ENCODE peak calls at places on chromosomes 5 and 9, in five cellular contexts. One of them, this sample, is unnamed.

GRCh38 chr5:116944171-116944570 is 369.5 kb upstream of the SEMA6A start:
- DNase-seq in T-helper 17 cell: no peak
- DNase-seq in adipocyte: no peak
- DNase-seq in IMR-90: no peak
- DNase-seq in endodermal cell: peak; percentile 75
- DNase-seq in this sample: no peak

GRCh38 chr5:42944989-42945388 is 95.1 kb downstream of the ANXA2R start:
- DNase-seq in T-helper 17 cell: no peak
- DNase-seq in adipocyte: peak; percentile 64
- DNase-seq in IMR-90: peak; percentile 96
- DNase-seq in endodermal cell: no peak
- DNase-seq in this sample: peak; percentile 76

GRCh38 chr5:57816108-57816507 is 333.5 kb upstream of the ACTBL2 start:
- DNase-seq in T-helper 17 cell: no peak
- DNase-seq in adipocyte: peak; percentile 90
- DNase-seq in IMR-90: peak; percentile 98
- DNase-seq in endodermal cell: no peak
- DNase-seq in this sample: peak; percentile 82

GRCh38 chr5:75053286-75054109 is 1.1 kb upstream of the GCNT4 start:
- DNase-seq in T-helper 17 cell: peak; percentile 32
- DNase-seq in adipocyte: peak; percentile 89
- DNase-seq in IMR-90: peak; percentile 73
- DNase-seq in endodermal cell: peak; percentile 84
- DNase-seq in this sample: no peak

GRCh38 chr9:109139851-109140250 is 20.1 kb upstream of the TMEM245 start:
- DNase-seq in T-helper 17 cell: no peak
- DNase-seq in adipocyte: no peak
- DNase-seq in IMR-90: no peak
- DNase-seq in endodermal cell: no peak
- DNase-seq in this sample: no peak

GRCh38 chr9:83432104-83432627 is 106.0 kb downstream of the FRMD3 start:
- DNase-seq in T-helper 17 cell: no peak
- DNase-seq in adipocyte: peak; percentile 72
- DNase-seq in IMR-90: no peak
- DNase-seq in endodermal cell: peak; percentile 69
- DNase-seq in this sample: no peak

GRCh38 chr5:91225848-91226686 is 157.1 kb downstream of the ARRDC3 start:
- DNase-seq in T-helper 17 cell: peak; percentile 48
- DNase-seq in adipocyte: no peak
- DNase-seq in IMR-90: no peak
- DNase-seq in endodermal cell: peak; percentile 90
- DNase-seq in this sample: no peak

GRCh38 chr5:180173875-180174586 is 35.0 kb downstream of the RASGEF1C start:
- DNase-seq in T-helper 17 cell: no peak
- DNase-seq in adipocyte: peak; percentile 15
- DNase-seq in IMR-90: peak; percentile 90
- DNase-seq in endodermal cell: no peak
- DNase-seq in this sample: peak; percentile 77

GRCh38 chr5:405421-405820 is 37.6 kb upstream of the EXOC3 start:
- DNase-seq in T-helper 17 cell: no peak
- DNase-seq in adipocyte: no peak
- DNase-seq in IMR-90: no peak
- DNase-seq in endodermal cell: no peak
- DNase-seq in this sample: no peak

GRCh38 chr9:121278535-121279169 is 10.7 kb downstream of the GSN start:
- DNase-seq in T-helper 17 cell: no peak
- DNase-seq in adipocyte: peak; percentile 97
- DNase-seq in IMR-90: peak; percentile 99
- DNase-seq in endodermal cell: peak; percentile 81
- DNase-seq in this sample: peak; percentile 97

GRCh38 chr9:128098017-128098935 is 29.3 kb downstream of the PTGES2 start:
- DNase-seq in T-helper 17 cell: peak; percentile 42
- DNase-seq in adipocyte: peak; percentile 96
- DNase-seq in IMR-90: peak; percentile 98
- DNase-seq in endodermal cell: peak; percentile 97
- DNase-seq in this sample: peak; percentile 93

GRCh38 chr5:3856036-3856435 is 260.4 kb downstream of the IRX1 start:
- DNase-seq in T-helper 17 cell: no peak
- DNase-seq in adipocyte: no peak
- DNase-seq in IMR-90: no peak
- DNase-seq in endodermal cell: no peak
- DNase-seq in this sample: no peak

GRCh38 chr5:37717613-37718431 is 122.0 kb downstream of the GDNF start:
- DNase-seq in T-helper 17 cell: no peak
- DNase-seq in adipocyte: peak; percentile 87
- DNase-seq in IMR-90: peak; percentile 88
- DNase-seq in endodermal cell: no peak
- DNase-seq in this sample: peak; percentile 72

GRCh38 chr9:5384436-5384835 is 44.8 kb upstream of the RLN1 start:
- DNase-seq in T-helper 17 cell: no peak
- DNase-seq in adipocyte: no peak
- DNase-seq in IMR-90: no peak
- DNase-seq in endodermal cell: no peak
- DNase-seq in this sample: no peak

GRCh38 chr9:70080481-70081119 is 37.0 kb downstream of the MAMDC2 start:
- DNase-seq in T-helper 17 cell: no peak
- DNase-seq in adipocyte: no peak
- DNase-seq in IMR-90: peak; percentile 74
- DNase-seq in endodermal cell: no peak
- DNase-seq in this sample: peak; percentile 27

GRCh38 chr9:35611230-35611797 is 6.3 kb downstream of the TESK1 start:
- DNase-seq in T-helper 17 cell: peak; percentile 34
- DNase-seq in adipocyte: peak; percentile 70
- DNase-seq in IMR-90: peak; percentile 35
- DNase-seq in endodermal cell: peak; percentile 75
- DNase-seq in this sample: no peak

GRCh38 chr5:33008751-33009418 is 297.8 kb downstream of the NPR3 start:
- DNase-seq in T-helper 17 cell: no peak
- DNase-seq in adipocyte: no peak
- DNase-seq in IMR-90: no peak
- DNase-seq in endodermal cell: peak; percentile 80
- DNase-seq in this sample: no peak

GRCh38 chr9:127445851-127446719 is 5.1 kb downstream of the RPL12 start:
- DNase-seq in T-helper 17 cell: no peak
- DNase-seq in adipocyte: peak; percentile 1
- DNase-seq in IMR-90: no peak
- DNase-seq in endodermal cell: peak; percentile 51
- DNase-seq in this sample: no peak

DNA sequence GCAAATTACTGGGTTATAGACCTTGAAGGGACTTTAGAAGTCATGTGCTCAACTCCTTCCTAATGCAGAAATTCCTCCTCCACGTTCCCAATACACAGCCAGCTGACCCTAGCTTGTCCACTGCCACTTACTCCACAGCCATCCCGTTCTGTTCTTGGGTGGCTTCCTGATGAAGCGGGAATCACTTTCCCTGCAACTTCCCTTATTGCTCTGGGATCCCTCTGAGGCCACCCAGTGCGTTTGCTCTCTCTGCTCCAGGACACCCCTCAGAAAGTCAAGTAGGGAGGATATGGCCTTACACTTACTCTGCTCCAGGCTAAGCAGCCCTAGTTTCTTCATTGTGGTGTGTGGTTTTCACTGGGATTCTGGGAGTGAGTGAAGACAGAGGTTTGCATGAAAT is 55.5 kb downstream of the GALNT12 start:
- DNase-seq in T-helper 17 cell: no peak
- DNase-seq in adipocyte: no peak
- DNase-seq in IMR-90: no peak
- DNase-seq in endodermal cell: no peak
- DNase-seq in this sample: no peak
- H3K9me3 ChIP-seq in T-helper 17 cell: no peaks in the 10 kb centered on the region
- H3K9me3 ChIP-seq in adipocyte: no peaks in the 10 kb centered on the region
- H3K9me3 ChIP-seq in IMR-90: no peaks in the 10 kb centered on the region
- H3K9me3 ChIP-seq in endodermal cell: peaks cover 6% of the 10 kb centered on the region
- H3K9me3 ChIP-seq in this sample: no peaks in the 10 kb centered on the region

GRCh38 chr5:110219769-110220168 is 506.7 kb downstream of the TMEM232 start:
- DNase-seq in T-helper 17 cell: no peak
- DNase-seq in adipocyte: no peak
- DNase-seq in IMR-90: no peak
- DNase-seq in endodermal cell: no peak
- DNase-seq in this sample: no peak
- H3K9me3 ChIP-seq in T-helper 17 cell: no peaks in the 10 kb centered on the region
- H3K9me3 ChIP-seq in adipocyte: peaks cover 60% of the 10 kb centered on the region
- H3K9me3 ChIP-seq in IMR-90: peaks cover 29% of the 10 kb centered on the region
- H3K9me3 ChIP-seq in endodermal cell: peaks cover 30% of the 10 kb centered on the region
- H3K9me3 ChIP-seq in this sample: peaks cover 32% of the 10 kb centered on the region

GRCh38 chr5:174301848-174302625 is 256.5 kb downstream of the NSG2 start:
- DNase-seq in T-helper 17 cell: no peak
- DNase-seq in adipocyte: no peak
- DNase-seq in IMR-90: no peak
- DNase-seq in endodermal cell: peak; percentile 35
- DNase-seq in this sample: no peak
- H3K9me3 ChIP-seq in T-helper 17 cell: no peaks in the 10 kb centered on the region
- H3K9me3 ChIP-seq in adipocyte: no peaks in the 10 kb centered on the region
- H3K9me3 ChIP-seq in IMR-90: no peaks in the 10 kb centered on the region
- H3K9me3 ChIP-seq in endodermal cell: no peaks in the 10 kb centered on the region
- H3K9me3 ChIP-seq in this sample: no peaks in the 10 kb centered on the region

GRCh38 chr5:178509491-178510057 is 80.6 kb downstream of the COL23A1 start:
- DNase-seq in T-helper 17 cell: no peak
- DNase-seq in adipocyte: no peak
- DNase-seq in IMR-90: no peak
- DNase-seq in endodermal cell: no peak
- DNase-seq in this sample: no peak

GRCh38 chr5:178502401-178503100 is 87.6 kb downstream of the COL23A1 start:
- DNase-seq in T-helper 17 cell: no peak
- DNase-seq in adipocyte: no peak
- DNase-seq in IMR-90: no peak
- DNase-seq in endodermal cell: no peak
- DNase-seq in this sample: no peak

GRCh38 chr5:178504340-178504960 is 85.7 kb downstream of the COL23A1 start:
- DNase-seq in T-helper 17 cell: no peak
- DNase-seq in adipocyte: no peak
- DNase-seq in IMR-90: no peak
- DNase-seq in endodermal cell: no peak
- DNase-seq in this sample: no peak

GRCh38 chr5:178507151-178507932 is 82.9 kb downstream of the COL23A1 start:
- DNase-seq in T-helper 17 cell: no peak
- DNase-seq in adipocyte: no peak
- DNase-seq in IMR-90: no peak
- DNase-seq in endodermal cell: no peak
- DNase-seq in this sample: no peak

DNA sequence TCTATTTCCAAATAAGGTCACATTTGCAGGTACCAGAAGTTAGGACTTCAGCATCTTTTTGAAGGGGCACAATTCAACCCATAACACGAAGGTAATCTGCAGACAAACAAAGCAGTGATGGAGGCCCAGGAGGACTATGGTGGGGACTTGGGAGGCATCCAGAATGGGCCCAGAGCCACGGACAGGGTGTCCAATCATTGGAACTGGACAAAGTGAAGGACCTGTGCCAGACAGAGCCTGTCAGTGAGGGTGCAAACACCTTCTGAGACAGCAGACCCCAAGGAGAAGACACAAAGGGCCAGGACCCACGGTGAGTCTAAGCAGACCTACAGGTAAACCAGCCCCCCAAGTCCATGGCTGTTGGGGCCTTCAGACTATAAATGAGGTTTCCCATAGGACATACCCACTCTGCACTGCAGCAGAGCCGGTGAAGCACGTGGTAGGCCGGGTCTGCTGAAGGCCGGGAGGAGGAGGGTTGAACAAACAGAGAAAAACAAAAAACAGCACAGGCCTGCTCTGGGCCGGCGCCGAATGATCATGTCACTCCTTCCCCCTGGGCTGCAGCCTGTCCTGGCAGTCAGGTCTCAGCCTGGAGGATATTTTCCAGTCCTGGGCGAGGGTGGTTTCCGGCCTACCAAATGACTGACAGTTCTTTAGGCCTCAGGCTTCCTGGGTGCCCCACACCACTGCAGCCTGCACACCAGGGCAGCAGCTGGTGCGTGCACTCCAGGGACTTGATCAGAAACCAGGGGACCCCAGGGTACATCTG is 84.4 kb downstream of the COL23A1 start:
- DNase-seq in T-helper 17 cell: no peak
- DNase-seq in adipocyte: no peak
- DNase-seq in IMR-90: no peak
- DNase-seq in endodermal cell: no peak
- DNase-seq in this sample: no peak
- H3K9me3 ChIP-seq in T-helper 17 cell: no peaks in the 10 kb centered on the region
- H3K9me3 ChIP-seq in adipocyte: peaks cover 23% of the 10 kb centered on the region
- H3K9me3 ChIP-seq in IMR-90: peaks cover 32% of the 10 kb centered on the region
- H3K9me3 ChIP-seq in endodermal cell: peaks cover 21% of the 10 kb centered on the region
- H3K9me3 ChIP-seq in this sample: peaks cover 57% of the 10 kb centered on the region

DNA sequence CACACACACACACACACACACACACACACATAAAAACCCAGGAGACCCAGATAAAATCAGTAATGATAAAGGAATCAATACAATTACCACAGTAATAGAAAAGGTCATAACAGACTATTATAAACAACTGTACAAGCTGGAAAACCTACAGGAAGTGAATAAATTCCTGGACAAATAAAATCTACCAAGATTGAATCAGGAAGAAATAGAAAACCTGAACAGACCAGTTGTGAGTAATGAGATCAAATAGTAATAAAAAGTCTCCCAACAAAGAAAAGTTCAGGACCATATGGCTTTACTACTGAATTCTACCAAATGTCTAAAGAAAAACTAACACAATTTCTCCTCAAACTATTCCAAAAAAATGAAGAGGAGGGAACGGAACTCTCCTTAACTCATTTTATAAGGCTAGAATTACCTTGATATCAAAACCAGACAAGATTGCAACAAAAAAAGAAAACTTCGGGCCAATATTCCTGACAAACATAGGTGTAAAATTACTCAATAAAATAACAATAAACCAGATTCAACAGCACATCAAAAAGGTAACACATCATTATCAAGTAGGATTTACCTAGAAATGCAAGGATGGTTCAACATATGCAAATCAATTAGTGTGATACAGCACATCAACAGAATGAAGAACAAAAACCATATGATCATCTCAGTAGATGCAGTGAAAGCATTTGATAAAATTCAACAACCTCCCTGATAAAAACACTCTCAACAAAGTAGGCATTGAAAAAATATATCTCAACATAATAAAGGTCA is 325.2 kb upstream of the POU5F2 start:
- DNase-seq in T-helper 17 cell: no peak
- DNase-seq in adipocyte: no peak
- DNase-seq in IMR-90: no peak
- DNase-seq in endodermal cell: no peak
- DNase-seq in this sample: no peak
- H3K9me3 ChIP-seq in T-helper 17 cell: peaks cover 9% of the 10 kb centered on the region
- H3K9me3 ChIP-seq in adipocyte: peaks cover 30% of the 10 kb centered on the region
- H3K9me3 ChIP-seq in IMR-90: peaks cover 9% of the 10 kb centered on the region
- H3K9me3 ChIP-seq in endodermal cell: peaks cover 36% of the 10 kb centered on the region
- H3K9me3 ChIP-seq in this sample: peaks cover 8% of the 10 kb centered on the region